ENCODE peak calls at places on chromosome 1, in ten cellular contexts. One of them, this sample, is unnamed.

GRCh38 chr1:172176206-172176605 is 244.3 kb upstream of the C1orf105 start:
- DNase-seq in GM13977: no peak
- DNase-seq in stimulated activated CD4-positive, alpha-beta T cell treated with anti-CD3 and anti-CD28 coated beads, Interleukin-1b, Interleukin-23, amount 100 ng/mL, for 1 hour: no peak
- DNase-seq in A549: no peak
- DNase-seq in amygdala: no peak
- DNase-seq in naive thymus-derived CD4-positive, alpha-beta T cell: no peak
- DNase-seq in NT2/D1: no peak
- DNase-seq in NCI-H1092: no peak
- DNase-seq in germinal center: no peak
- DNase-seq in GM12865: no peak
- DNase-seq in this sample: no peak

GRCh38 chr1:114043548-114043947 is 64.3 kb downstream of the OLFML3 start:
- DNase-seq in NCI-H1092: no peak
- DNase-seq in GM13977: no peak
- DNase-seq in GM12865: no peak
- DNase-seq in amygdala: no peak
- DNase-seq in A549: no peak
- DNase-seq in germinal center: no peak
- DNase-seq in NT2/D1: no peak
- DNase-seq in naive thymus-derived CD4-positive, alpha-beta T cell: no peak
- DNase-seq in stimulated activated CD4-positive, alpha-beta T cell treated with anti-CD3 and anti-CD28 coated beads, Interleukin-1b, Interleukin-23, amount 100 ng/mL, for 1 hour: no peak
- DNase-seq in this sample: no peak

GRCh38 chr1:183234660-183235476 is 48.8 kb downstream of the LAMC2 start:
- DNase-seq in stimulated activated CD4-positive, alpha-beta T cell treated with anti-CD3 and anti-CD28 coated beads, Interleukin-1b, Interleukin-23, amount 100 ng/mL, for 1 hour: no peak
- DNase-seq in naive thymus-derived CD4-positive, alpha-beta T cell: no peak
- DNase-seq in NCI-H1092: peak
- DNase-seq in GM12865: no peak
- DNase-seq in GM13977: no peak
- DNase-seq in amygdala: no peak
- DNase-seq in A549: peak
- DNase-seq in NT2/D1: peak
- DNase-seq in germinal center: no peak
- DNase-seq in this sample: peak

GRCh38 chr1:152067150-152067549 is 21.7 kb downstream of the TCHHL1 start:
- DNase-seq in NCI-H1092: no peak
- DNase-seq in amygdala: no peak
- DNase-seq in germinal center: no peak
- DNase-seq in naive thymus-derived CD4-positive, alpha-beta T cell: no peak
- DNase-seq in stimulated activated CD4-positive, alpha-beta T cell treated with anti-CD3 and anti-CD28 coated beads, Interleukin-1b, Interleukin-23, amount 100 ng/mL, for 1 hour: no peak
- DNase-seq in GM12865: no peak
- DNase-seq in GM13977: no peak
- DNase-seq in A549: no peak
- DNase-seq in NT2/D1: no peak
- DNase-seq in this sample: no peak

GRCh38 chr1:227785094-227785811 is 30.2 kb upstream of the PRSS38 start:
- DNase-seq in GM12865: no peak
- DNase-seq in A549: no peak
- DNase-seq in NCI-H1092: no peak
- DNase-seq in naive thymus-derived CD4-positive, alpha-beta T cell: no peak
- DNase-seq in GM13977: no peak
- DNase-seq in NT2/D1: no peak
- DNase-seq in stimulated activated CD4-positive, alpha-beta T cell treated with anti-CD3 and anti-CD28 coated beads, Interleukin-1b, Interleukin-23, amount 100 ng/mL, for 1 hour: no peak
- DNase-seq in germinal center: no peak
- DNase-seq in amygdala: no peak
- DNase-seq in this sample: no peak

GRCh38 chr1:218480137-218480536 is 135.0 kb downstream of the TGFB2 start:
- DNase-seq in NT2/D1: no peak
- DNase-seq in GM13977: no peak
- DNase-seq in amygdala: no peak
- DNase-seq in NCI-H1092: no peak
- DNase-seq in naive thymus-derived CD4-positive, alpha-beta T cell: no peak
- DNase-seq in GM12865: no peak
- DNase-seq in germinal center: no peak
- DNase-seq in stimulated activated CD4-positive, alpha-beta T cell treated with anti-CD3 and anti-CD28 coated beads, Interleukin-1b, Interleukin-23, amount 100 ng/mL, for 1 hour: no peak
- DNase-seq in A549: no peak
- DNase-seq in this sample: no peak

GRCh38 chr1:17075470-17076255 is 21.8 kb upstream of the SDHB start:
- DNase-seq in naive thymus-derived CD4-positive, alpha-beta T cell: no peak
- DNase-seq in GM12865: peak
- DNase-seq in germinal center: peak
- DNase-seq in GM13977: peak
- DNase-seq in NT2/D1: no peak
- DNase-seq in A549: peak
- DNase-seq in NCI-H1092: no peak
- DNase-seq in stimulated activated CD4-positive, alpha-beta T cell treated with anti-CD3 and anti-CD28 coated beads, Interleukin-1b, Interleukin-23, amount 100 ng/mL, for 1 hour: no peak
- DNase-seq in amygdala: no peak
- DNase-seq in this sample: no peak

GRCh38 chr1:41341756-41342562 is 19.3 kb upstream of the FOXO6 start:
- DNase-seq in GM13977: no peak
- DNase-seq in GM12865: no peak
- DNase-seq in germinal center: no peak
- DNase-seq in A549: no peak
- DNase-seq in stimulated activated CD4-positive, alpha-beta T cell treated with anti-CD3 and anti-CD28 coated beads, Interleukin-1b, Interleukin-23, amount 100 ng/mL, for 1 hour: no peak
- DNase-seq in NCI-H1092: no peak
- DNase-seq in amygdala: no peak
- DNase-seq in naive thymus-derived CD4-positive, alpha-beta T cell: no peak
- DNase-seq in NT2/D1: peak
- DNase-seq in this sample: peak

GRCh38 chr1:160369087-160369486 is 2.2 kb downstream of the NHLH1 start:
- DNase-seq in germinal center: no peak
- DNase-seq in amygdala: no peak
- DNase-seq in GM12865: no peak
- DNase-seq in stimulated activated CD4-positive, alpha-beta T cell treated with anti-CD3 and anti-CD28 coated beads, Interleukin-1b, Interleukin-23, amount 100 ng/mL, for 1 hour: no peak
- DNase-seq in NT2/D1: no peak
- DNase-seq in GM13977: no peak
- DNase-seq in naive thymus-derived CD4-positive, alpha-beta T cell: no peak
- DNase-seq in NCI-H1092: no peak
- DNase-seq in A549: no peak
- DNase-seq in this sample: no peak

GRCh38 chr1:218284377-218284916 is 646 bp upstream of the RRP15 start:
- DNase-seq in GM13977: no peak
- DNase-seq in naive thymus-derived CD4-positive, alpha-beta T cell: no peak
- DNase-seq in NCI-H1092: peak
- DNase-seq in amygdala: no peak
- DNase-seq in stimulated activated CD4-positive, alpha-beta T cell treated with anti-CD3 and anti-CD28 coated beads, Interleukin-1b, Interleukin-23, amount 100 ng/mL, for 1 hour: no peak
- DNase-seq in GM12865: no peak
- DNase-seq in NT2/D1: no peak
- DNase-seq in germinal center: no peak
- DNase-seq in A549: no peak
- DNase-seq in this sample: no peak

GRCh38 chr1:171188388-171189266 is 3.5 kb downstream of the FMO2 start:
- DNase-seq in stimulated activated CD4-positive, alpha-beta T cell treated with anti-CD3 and anti-CD28 coated beads, Interleukin-1b, Interleukin-23, amount 100 ng/mL, for 1 hour: no peak
- DNase-seq in GM13977: peak
- DNase-seq in A549: peak
- DNase-seq in naive thymus-derived CD4-positive, alpha-beta T cell: no peak
- DNase-seq in amygdala: no peak
- DNase-seq in GM12865: peak
- DNase-seq in germinal center: peak
- DNase-seq in NCI-H1092: peak
- DNase-seq in NT2/D1: peak
- DNase-seq in this sample: peak

GRCh38 chr1:216453777-216454176 is 30.5 kb upstream of the USH2A start:
- DNase-seq in germinal center: no peak
- DNase-seq in stimulated activated CD4-positive, alpha-beta T cell treated with anti-CD3 and anti-CD28 coated beads, Interleukin-1b, Interleukin-23, amount 100 ng/mL, for 1 hour: no peak
- DNase-seq in naive thymus-derived CD4-positive, alpha-beta T cell: no peak
- DNase-seq in A549: no peak
- DNase-seq in NCI-H1092: no peak
- DNase-seq in NT2/D1: no peak
- DNase-seq in amygdala: no peak
- DNase-seq in GM12865: no peak
- DNase-seq in GM13977: no peak
- DNase-seq in this sample: no peak

GRCh38 chr1:25197235-25197930 is 34.9 kb downstream of the SYF2 start:
- DNase-seq in A549: no peak
- DNase-seq in germinal center: no peak
- DNase-seq in GM13977: no peak
- DNase-seq in amygdala: no peak
- DNase-seq in stimulated activated CD4-positive, alpha-beta T cell treated with anti-CD3 and anti-CD28 coated beads, Interleukin-1b, Interleukin-23, amount 100 ng/mL, for 1 hour: no peak
- DNase-seq in NT2/D1: no peak
- DNase-seq in naive thymus-derived CD4-positive, alpha-beta T cell: no peak
- DNase-seq in GM12865: no peak
- DNase-seq in NCI-H1092: peak
- DNase-seq in this sample: no peak

GRCh38 chr1:219876798-219877209 is 51.6 kb downstream of the SLC30A10 start:
- DNase-seq in GM13977: no peak
- DNase-seq in A549: no peak
- DNase-seq in GM12865: peak
- DNase-seq in germinal center: no peak
- DNase-seq in stimulated activated CD4-positive, alpha-beta T cell treated with anti-CD3 and anti-CD28 coated beads, Interleukin-1b, Interleukin-23, amount 100 ng/mL, for 1 hour: no peak
- DNase-seq in amygdala: no peak
- DNase-seq in NCI-H1092: no peak
- DNase-seq in naive thymus-derived CD4-positive, alpha-beta T cell: no peak
- DNase-seq in NT2/D1: no peak
- DNase-seq in this sample: no peak

GRCh38 chr1:156677616-156678596 is 699 bp upstream of the NES start:
- DNase-seq in A549: peak
- DNase-seq in NCI-H1092: peak
- DNase-seq in amygdala: no peak
- DNase-seq in GM13977: peak
- DNase-seq in stimulated activated CD4-positive, alpha-beta T cell treated with anti-CD3 and anti-CD28 coated beads, Interleukin-1b, Interleukin-23, amount 100 ng/mL, for 1 hour: no peak
- DNase-seq in NT2/D1: no peak
- DNase-seq in naive thymus-derived CD4-positive, alpha-beta T cell: no peak
- DNase-seq in germinal center: no peak
- DNase-seq in GM12865: peak
- DNase-seq in this sample: no peak

GRCh38 chr1:88519156-88519555 is 164.9 kb upstream of the PKN2 start:
- DNase-seq in A549: no peak
- DNase-seq in germinal center: no peak
- DNase-seq in stimulated activated CD4-positive, alpha-beta T cell treated with anti-CD3 and anti-CD28 coated beads, Interleukin-1b, Interleukin-23, amount 100 ng/mL, for 1 hour: no peak
- DNase-seq in GM13977: no peak
- DNase-seq in naive thymus-derived CD4-positive, alpha-beta T cell: no peak
- DNase-seq in NT2/D1: peak
- DNase-seq in GM12865: no peak
- DNase-seq in NCI-H1092: no peak
- DNase-seq in amygdala: no peak
- DNase-seq in this sample: no peak

GRCh38 chr1:30268923-30269666 is 454.3 kb downstream of the MATN1 start:
- DNase-seq in NCI-H1092: no peak
- DNase-seq in GM12865: no peak
- DNase-seq in naive thymus-derived CD4-positive, alpha-beta T cell: no peak
- DNase-seq in amygdala: no peak
- DNase-seq in GM13977: no peak
- DNase-seq in NT2/D1: no peak
- DNase-seq in A549: no peak
- DNase-seq in germinal center: no peak
- DNase-seq in stimulated activated CD4-positive, alpha-beta T cell treated with anti-CD3 and anti-CD28 coated beads, Interleukin-1b, Interleukin-23, amount 100 ng/mL, for 1 hour: no peak
- DNase-seq in this sample: no peak

GRCh38 chr1:205275133-205275532 is 46.4 kb downstream of the NUAK2 start:
- DNase-seq in NCI-H1092: peak
- DNase-seq in NT2/D1: no peak
- DNase-seq in GM12865: no peak
- DNase-seq in naive thymus-derived CD4-positive, alpha-beta T cell: no peak
- DNase-seq in amygdala: no peak
- DNase-seq in germinal center: no peak
- DNase-seq in stimulated activated CD4-positive, alpha-beta T cell treated with anti-CD3 and anti-CD28 coated beads, Interleukin-1b, Interleukin-23, amount 100 ng/mL, for 1 hour: peak
- DNase-seq in GM13977: no peak
- DNase-seq in A549: no peak
- DNase-seq in this sample: no peak

GRCh38 chr1:64042331-64043100 is 160.9 kb upstream of the UBE2U start:
- DNase-seq in GM13977: no peak
- DNase-seq in amygdala: no peak
- DNase-seq in NCI-H1092: no peak
- DNase-seq in naive thymus-derived CD4-positive, alpha-beta T cell: no peak
- DNase-seq in germinal center: no peak
- DNase-seq in GM12865: no peak
- DNase-seq in NT2/D1: no peak
- DNase-seq in A549: no peak
- DNase-seq in stimulated activated CD4-positive, alpha-beta T cell treated with anti-CD3 and anti-CD28 coated beads, Interleukin-1b, Interleukin-23, amount 100 ng/mL, for 1 hour: no peak
- DNase-seq in this sample: peak

GRCh38 chr1:182602945-182603645 is 1.1 kb downstream of the RGS16 start:
- DNase-seq in GM13977: no peak
- DNase-seq in amygdala: no peak
- DNase-seq in stimulated activated CD4-positive, alpha-beta T cell treated with anti-CD3 and anti-CD28 coated beads, Interleukin-1b, Interleukin-23, amount 100 ng/mL, for 1 hour: no peak
- DNase-seq in GM12865: no peak
- DNase-seq in germinal center: peak
- DNase-seq in naive thymus-derived CD4-positive, alpha-beta T cell: no peak
- DNase-seq in NCI-H1092: no peak
- DNase-seq in A549: no peak
- DNase-seq in NT2/D1: no peak
- DNase-seq in this sample: no peak

GRCh38 chr1:186202174-186202843 is 172.7 kb downstream of the TPR start:
- DNase-seq in NT2/D1: no peak
- DNase-seq in naive thymus-derived CD4-positive, alpha-beta T cell: no peak
- DNase-seq in A549: no peak
- DNase-seq in germinal center: no peak
- DNase-seq in stimulated activated CD4-positive, alpha-beta T cell treated with anti-CD3 and anti-CD28 coated beads, Interleukin-1b, Interleukin-23, amount 100 ng/mL, for 1 hour: no peak
- DNase-seq in NCI-H1092: no peak
- DNase-seq in amygdala: no peak
- DNase-seq in GM13977: no peak
- DNase-seq in GM12865: no peak
- DNase-seq in this sample: no peak

GRCh38 chr1:15526021-15526489 is 593 bp upstream of the DNAJC16 start:
- DNase-seq in GM13977: no peak
- DNase-seq in A549: no peak
- DNase-seq in germinal center: no peak
- DNase-seq in GM12865: no peak
- DNase-seq in stimulated activated CD4-positive, alpha-beta T cell treated with anti-CD3 and anti-CD28 coated beads, Interleukin-1b, Interleukin-23, amount 100 ng/mL, for 1 hour: no peak
- DNase-seq in amygdala: no peak
- DNase-seq in NT2/D1: no peak
- DNase-seq in NCI-H1092: no peak
- DNase-seq in naive thymus-derived CD4-positive, alpha-beta T cell: no peak
- DNase-seq in this sample: no peak

GRCh38 chr1:174789399-174789798 is 210.3 kb upstream of the CACYBP start:
- DNase-seq in GM13977: peak
- DNase-seq in GM12865: peak
- DNase-seq in amygdala: no peak
- DNase-seq in naive thymus-derived CD4-positive, alpha-beta T cell: no peak
- DNase-seq in germinal center: no peak
- DNase-seq in NCI-H1092: no peak
- DNase-seq in A549: no peak
- DNase-seq in stimulated activated CD4-positive, alpha-beta T cell treated with anti-CD3 and anti-CD28 coated beads, Interleukin-1b, Interleukin-23, amount 100 ng/mL, for 1 hour: no peak
- DNase-seq in NT2/D1: no peak
- DNase-seq in this sample: peak

GRCh38 chr1:42935313-42935624 is 23.4 kb downstream of the SLC2A1 start:
- DNase-seq in A549: no peak
- DNase-seq in germinal center: peak
- DNase-seq in amygdala: no peak
- DNase-seq in GM12865: peak
- DNase-seq in GM13977: no peak
- DNase-seq in stimulated activated CD4-positive, alpha-beta T cell treated with anti-CD3 and anti-CD28 coated beads, Interleukin-1b, Interleukin-23, amount 100 ng/mL, for 1 hour: no peak
- DNase-seq in NT2/D1: no peak
- DNase-seq in NCI-H1092: no peak
- DNase-seq in naive thymus-derived CD4-positive, alpha-beta T cell: no peak
- DNase-seq in this sample: no peak

GRCh38 chr1:54002544-54003248 is 15.3 kb downstream of the LDLRAD1 start:
- DNase-seq in GM12865: no peak
- DNase-seq in stimulated activated CD4-positive, alpha-beta T cell treated with anti-CD3 and anti-CD28 coated beads, Interleukin-1b, Interleukin-23, amount 100 ng/mL, for 1 hour: no peak
- DNase-seq in naive thymus-derived CD4-positive, alpha-beta T cell: no peak
- DNase-seq in GM13977: no peak
- DNase-seq in A549: no peak
- DNase-seq in amygdala: no peak
- DNase-seq in NT2/D1: no peak
- DNase-seq in NCI-H1092: no peak
- DNase-seq in germinal center: no peak
- DNase-seq in this sample: no peak

GRCh38 chr1:56788588-56788987 is 30.6 kb downstream of the FYB2 start:
- DNase-seq in NCI-H1092: peak
- DNase-seq in stimulated activated CD4-positive, alpha-beta T cell treated with anti-CD3 and anti-CD28 coated beads, Interleukin-1b, Interleukin-23, amount 100 ng/mL, for 1 hour: no peak
- DNase-seq in amygdala: no peak
- DNase-seq in naive thymus-derived CD4-positive, alpha-beta T cell: no peak
- DNase-seq in GM12865: no peak
- DNase-seq in GM13977: no peak
- DNase-seq in A549: no peak
- DNase-seq in NT2/D1: no peak
- DNase-seq in germinal center: no peak
- DNase-seq in this sample: peak

GRCh38 chr1:181676269-181676668 is 193.0 kb downstream of the CACNA1E start:
- DNase-seq in GM12865: peak
- DNase-seq in A549: peak
- DNase-seq in NT2/D1: peak
- DNase-seq in amygdala: no peak
- DNase-seq in naive thymus-derived CD4-positive, alpha-beta T cell: no peak
- DNase-seq in NCI-H1092: peak
- DNase-seq in GM13977: peak
- DNase-seq in germinal center: peak
- DNase-seq in stimulated activated CD4-positive, alpha-beta T cell treated with anti-CD3 and anti-CD28 coated beads, Interleukin-1b, Interleukin-23, amount 100 ng/mL, for 1 hour: no peak
- DNase-seq in this sample: no peak

GRCh38 chr1:15617874-15618684 is 821 bp downstream of the DDI2 start:
- DNase-seq in amygdala: no peak
- DNase-seq in naive thymus-derived CD4-positive, alpha-beta T cell: no peak
- DNase-seq in NT2/D1: no peak
- DNase-seq in GM13977: peak
- DNase-seq in A549: no peak
- DNase-seq in NCI-H1092: peak
- DNase-seq in GM12865: peak
- DNase-seq in stimulated activated CD4-positive, alpha-beta T cell treated with anti-CD3 and anti-CD28 coated beads, Interleukin-1b, Interleukin-23, amount 100 ng/mL, for 1 hour: no peak
- DNase-seq in germinal center: peak
- DNase-seq in this sample: peak

This sample was measured in PC-9.